ENCODE peak calls at places on chromosomes 12 and 14, in seven cellular contexts. N is cardiac muscle cell, K is ovary, G is heart left ventricle, U is AG04450, Z is MG63, F is stomach. E is an unnamed sample. For H3K9me3, the result is how much of the 10 kb centered on the place peaks cover.

GRCh38 chr14:95360828-95361227 is 41.1 kb upstream of the CLMN start:
- DNase-seq in N (no peak), K (no peak), G (no peak), F (no peak), U (no peak), Z (no peak), E (no peak)

GRCh38 chr12:31324845-31325523 is 966 bp downstream of the SINHCAF start:
- DNase-seq in F (peak), Z (peak), K (peak), U (no peak), N (peak), G (no peak), E (peak)

GRCh38 chr12:88300931-88301330 is 158.8 kb downstream of the TMTC3 start:
- DNase-seq in N (no peak), Z (no peak), K (no peak), F (no peak), G (no peak), U (no peak), E (no peak)

GRCh38 chr12:27822076-27822712 is 42.2 kb upstream of the MANSC4 start:
- DNase-seq in F (no peak), Z (peak), U (peak), N (no peak), G (no peak), K (no peak), E (peak)

GRCh38 chr12:75720807-75721206 is 209.4 kb upstream of the KRR1 start:
- DNase-seq in F (peak), Z (no peak), N (peak), U (no peak), K (no peak), G (no peak), E (no peak)

GRCh38 chr14:63542231-63542999 is 762 bp downstream of the PPP2R5E start:
- DNase-seq in F (no peak), U (no peak), Z (no peak), G (no peak), K (no peak), N (peak), E (no peak)

GRCh38 chr14:69005432-69006148 is 26.5 kb upstream of the ACTN1 start:
- DNase-seq in G (peak), U (peak), Z (peak), F (peak), K (peak), N (no peak), E (no peak)

GRCh38 chr12:29726321-29726692 is 57.4 kb downstream of the TMTC1 start:
- DNase-seq in Z (no peak), K (no peak), G (no peak), N (no peak), U (no peak), F (no peak), E (no peak)

GRCh38 chr12:121190523-121191031 is 19.4 kb upstream of the P2RX4 start:
- DNase-seq in Z (peak), K (no peak), F (no peak), N (no peak), G (no peak), U (peak), E (no peak)

GRCh38 chr12:99975321-99975720 is 9.4 kb downstream of the ANKS1B start:
- DNase-seq in Z (no peak), G (no peak), U (no peak), N (no peak), F (no peak), K (no peak), E (no peak)

GRCh38 chr12:130280226-130280625 is 57.5 kb upstream of the PIWIL1 start:
- DNase-seq in N (no peak), U (no peak), K (no peak), F (no peak), G (no peak), Z (no peak), E (no peak)

GRCh38 chr12:65279387-65280112 is 1.1 kb downstream of the MSRB3 start:
- DNase-seq in Z (no peak), U (no peak), K (no peak), N (no peak), F (no peak), G (no peak), E (no peak)

GRCh38 chr14:63362305-63362914 is 43.7 kb upstream of the GPHB5 start:
- DNase-seq in N (no peak), Z (no peak), F (no peak), G (no peak), U (no peak), K (no peak), E (no peak)

GRCh38 chr14:81986005-81986404 is 452.4 kb upstream of the SEL1L start:
- DNase-seq in N (no peak), K (no peak), Z (no peak), G (no peak), U (no peak), F (no peak), E (no peak)

GRCh38 chr14:47863441-47863840 is 188.0 kb upstream of the MDGA2 start:
- DNase-seq in Z (no peak), G (no peak), N (no peak), K (no peak), F (no peak), U (no peak), E (no peak)

GRCh38 chr12:82981150-82981549 is 294.4 kb downstream of the TMTC2 start:
- DNase-seq in Z (no peak), N (no peak), G (no peak), U (no peak), F (no peak), K (no peak), E (no peak)

GRCh38 chr12:98503593-98504367 is 11.6 kb upstream of the TMPO start:
- DNase-seq in K (peak), F (peak), Z (peak), G (peak), U (peak), N (peak), E (peak)

GRCh38 chr14:104084251-104085002 is 1.1 kb upstream of the ASPG start:
- DNase-seq in K (peak), F (peak), U (no peak), N (peak), G (no peak), Z (no peak), E (no peak)

GRCh38 chr14:100788517-100789365 is 37.2 kb upstream of the MEG3 start:
- DNase-seq in N (no peak), F (no peak), K (no peak), Z (no peak), G (no peak), U (no peak), E (no peak)

GRCh38 chr12:101127521-101128219 is 82.4 kb downstream of the SLC5A8 start:
- DNase-seq in G (no peak), N (no peak), K (no peak), Z (peak), U (peak), F (no peak), E (no peak)

GRCh38 chr14:83433618-83434017 is 1900.0 kb upstream of the SEL1L start:
- DNase-seq in F (no peak), U (no peak), K (no peak), Z (no peak), N (no peak), G (no peak), E (no peak)

GRCh38 chr12:27319394-27319793 is 13.2 kb upstream of the BMAL2 start:
- DNase-seq in N (no peak), K (no peak), Z (no peak), U (no peak), G (no peak), F (no peak), E (no peak)

GRCh38 chr14:28303248-28303647 is 463.3 kb upstream of the FOXG1 start:
- DNase-seq in K (no peak), F (no peak), G (no peak), N (no peak), U (no peak), Z (no peak), E (no peak)

GRCh38 chr14:96126339-96126770 is 78.3 kb upstream of the BDKRB2 start:
- DNase-seq in Z (no peak), F (no peak), K (no peak), U (no peak), N (no peak), G (no peak), E (peak)

GRCh38 chr12:49565956-49566265 is 2.0 kb downstream of the MCRS1 start:
- DNase-seq in G (no peak), U (no peak), N (no peak), F (no peak), Z (no peak), K (no peak), E (no peak)

GRCh38 chr12:108810636-108811035 is 46.7 kb downstream of the SSH1 start:
- DNase-seq in Z (no peak), U (no peak), K (no peak), G (no peak), F (no peak), N (no peak), E (no peak)

GRCh38 chr14:58690801-58691516 is 53.2 kb downstream of the DACT1 start:
- DNase-seq in Z (no peak), U (no peak), F (peak), K (no peak), G (no peak), N (peak), E (no peak)

GRCh38 chr12:92077530-92077929 is 68.1 kb downstream of the BTG1 start:
- DNase-seq in F (no peak), N (no peak), Z (no peak), K (no peak), G (no peak), U (no peak), E (no peak)

GRCh38 chr14:89588016-89588415 is 171.0 kb upstream of the FOXN3 start:
- DNase-seq in F (no peak), Z (no peak), K (no peak), U (no peak), G (no peak), N (no peak), E (no peak)

GRCh38 chr12:58833844-58834243 is 86.5 kb downstream of the LRIG3 start:
- DNase-seq in K (no peak), N (no peak), F (no peak), Z (no peak), U (no peak), G (no peak), E (no peak)

GRCh38 chr14:105138021-105138541 is 30.5 kb downstream of the JAG2 start:
- DNase-seq in Z (no peak), F (no peak), G (no peak), N (no peak), K (no peak), U (no peak), E (no peak)

GRCh38 chr14:75672588-75673192 is 11.6 kb downstream of the TTLL5 start:
- DNase-seq in U (no peak), G (no peak), Z (no peak), K (no peak), N (no peak), F (no peak), E (no peak)

GRCh38 chr14:69487226-69487625 is 2.7 kb downstream of the PLEKHD1 start:
- DNase-seq in N (no peak), K (no peak), F (no peak), G (no peak), U (no peak), Z (no peak), E (no peak)

GRCh38 chr12:12562016-12562483 is 613 bp downstream of the DUSP16 start:
- DNase-seq in N (peak), U (no peak), K (no peak), Z (peak), F (no peak), G (peak), E (peak)

GRCh38 chr14:78606111-78606510 is 435.9 kb downstream of the NRXN3 start:
- DNase-seq in U (no peak), G (no peak), N (no peak), Z (no peak), F (no peak), K (no peak), E (no peak)

GRCh38 chr12:65517656-65518210 is 239.2 kb downstream of the MSRB3 start:
- DNase-seq in N (no peak), U (no peak), G (no peak), K (no peak), Z (no peak), F (no peak), E (no peak)

GRCh38 chr12:124559182-124560017 is 8.0 kb downstream of the NCOR2 start:
- DNase-seq in N (no peak), F (no peak), K (no peak), G (no peak), U (no peak), Z (no peak), E (no peak)

GRCh38 chr12:29743801-29744200 is 39.9 kb downstream of the TMTC1 start:
- DNase-seq in U (peak), K (no peak), N (peak), Z (peak), F (no peak), G (no peak), E (no peak)

GRCh38 chr12:127118251-127118650 is 1148.7 kb upstream of the TMEM132C start:
- DNase-seq in Z (no peak), U (no peak), K (no peak), G (no peak), F (no peak), N (no peak), E (no peak)
- H3K9me3 ChIP-seq in Z (under half), U (under half), K (under half), G (under half), F (under half), N (under half), E (under half)

DNA sequence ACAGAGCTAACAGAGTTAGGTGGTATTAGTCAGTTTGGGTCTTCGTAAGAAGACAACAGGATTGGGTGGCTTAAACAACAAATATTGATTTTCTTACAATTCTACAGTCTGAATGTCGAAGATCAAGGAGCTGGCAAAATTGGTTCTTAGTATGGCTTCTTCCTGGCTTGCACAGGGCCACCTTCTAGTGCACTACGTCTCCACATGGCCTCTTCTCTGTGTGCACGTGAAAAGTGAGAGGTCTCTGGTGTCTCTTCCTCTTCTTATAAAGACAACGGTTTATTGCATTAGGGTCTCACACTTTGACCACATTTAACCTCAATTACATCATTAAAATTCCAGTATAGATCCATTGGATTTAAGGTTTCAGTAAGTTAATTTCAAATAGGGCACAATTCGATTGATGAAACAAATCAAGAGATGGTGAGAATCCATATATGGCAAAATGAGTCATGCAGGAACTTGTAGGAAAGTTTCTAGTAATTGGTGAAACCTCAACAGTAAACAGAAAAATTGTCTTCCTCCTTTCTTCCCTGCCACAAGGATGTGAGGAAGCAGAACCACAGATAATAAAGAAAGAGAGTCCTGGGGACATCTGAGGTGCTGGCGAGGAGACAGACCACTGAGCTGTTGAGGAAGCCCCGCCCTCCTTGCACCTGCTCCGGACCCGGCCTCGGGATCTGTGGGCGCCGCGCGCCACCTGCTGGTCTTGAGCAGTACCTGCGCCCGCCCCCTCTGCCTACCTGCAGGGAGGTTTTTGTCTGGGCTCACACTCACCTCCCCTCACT is 846.7 kb downstream of the TMEM121 start:
- DNase-seq in U (no peak), N (no peak), Z (peak), G (peak), K (peak), F (peak), E (peak)
- H3K9me3 ChIP-seq in U (under half), N (under half), Z (under half), G (under half), K (under half), F (under half), E (under half)

DNA sequence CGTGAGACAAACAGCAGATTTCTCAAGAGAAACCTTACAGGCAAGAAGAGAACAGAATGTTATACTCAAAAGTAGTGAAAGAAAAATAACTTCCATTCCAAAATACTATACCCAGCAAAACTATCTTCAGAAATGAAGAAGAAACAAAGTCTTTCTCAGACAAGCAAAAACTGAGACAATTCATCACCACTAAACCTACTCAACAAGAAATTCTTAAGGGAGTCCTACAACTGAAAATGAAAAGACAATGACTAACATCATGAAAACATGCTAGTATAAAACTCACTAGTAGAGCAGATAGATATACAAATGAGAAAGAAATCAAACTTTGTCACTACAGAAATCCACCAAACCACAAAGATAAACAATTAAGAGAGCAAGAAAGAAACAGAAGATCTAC is 106.5 kb downstream of the CEP83 start:
- DNase-seq in G (no peak), Z (no peak), K (no peak), U (no peak), F (no peak), N (no peak), E (no peak)
- H3K9me3 ChIP-seq in G (half or more), Z (under half), K (under half), U (under half), F (half or more), N (under half), E (under half)

DNA sequence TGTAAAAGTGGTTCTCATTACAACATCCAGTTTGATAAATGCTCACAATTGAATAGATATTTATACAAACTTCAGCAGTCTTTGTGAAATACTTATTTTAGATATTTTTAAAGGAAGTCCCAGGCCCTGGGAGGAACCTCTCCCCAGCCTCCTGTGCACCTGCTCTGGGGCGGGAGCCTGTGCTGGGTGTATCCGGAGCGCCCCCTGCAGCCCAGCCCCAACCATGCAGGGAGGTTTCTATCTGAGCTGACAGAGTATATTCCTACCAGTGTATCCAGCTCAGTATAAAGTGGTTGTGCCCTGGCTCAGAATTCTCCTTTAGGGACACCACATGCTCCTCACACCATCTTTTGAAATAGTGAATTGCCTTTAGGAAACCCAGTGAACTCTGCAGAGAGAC is 851.8 kb downstream of the TMEM121 start:
- DNase-seq in N (no peak), F (no peak), G (no peak), U (no peak), K (no peak), Z (no peak), E (no peak)
- H3K9me3 ChIP-seq in N (under half), F (under half), G (under half), U (under half), K (under half), Z (under half), E (under half)